ENCODE peak calls at places on chromosomes 1 and 21, in eight cellular contexts. D is NCI-H82; M is naive B cell; A is activated CD4-positive, alpha-beta T cell treated with anti-CD3 and anti-CD28 coated beads, Interleukin-2, amount 10 ng/mL, durations not matched to agents 7 days and 5 days; I is lower lobe of right lung; Y is fibroblast of gingiva; B is activated naive CD4-positive, alpha-beta T cell; U is HuH-7.5. W is an unnamed sample.

GRCh38 chr1:23452011-23452411 is 27.5 kb upstream of the TCEA3 start:
- DNase-seq in D (no peak), M (no peak), A (peak), I (peak), Y (peak), B (no peak), U (no peak), W (peak)

GRCh38 chr1:226949401-226949800 is 9.3 kb downstream of the COQ8A start:
- DNase-seq in D (no peak), M (no peak), A (no peak), I (no peak), Y (no peak), B (no peak), U (no peak), W (no peak)

GRCh38 chr1:94068831-94069648 is 51.9 kb downstream of the ABCA4 start:
- DNase-seq in D (no peak), M (no peak), A (no peak), I (peak), Y (no peak), B (no peak), U (no peak), W (no peak)

GRCh38 chr1:1212780-1213152 is 1.2 kb downstream of the TNFRSF4 start:
- DNase-seq in D (no peak), M (no peak), A (peak), I (peak), Y (no peak), B (no peak), U (no peak), W (no peak)

GRCh38 chr21:24693779-24694178 is 913.5 kb downstream of the MRPL39 start:
- DNase-seq in D (no peak), M (no peak), A (no peak), I (no peak), Y (no peak), B (no peak), U (no peak), W (no peak)

GRCh38 chr1:245234217-245235120 is 79.7 kb downstream of the KIF26B start:
- DNase-seq in D (no peak), M (no peak), A (no peak), I (no peak), Y (no peak), B (no peak), U (no peak), W (no peak)

GRCh38 chr1:198725090-198725489 is 86.2 kb downstream of the PTPRC start:
- DNase-seq in D (no peak), M (no peak), A (no peak), I (no peak), Y (no peak), B (no peak), U (no peak), W (no peak)

GRCh38 chr1:117398957-117399356 is 31.7 kb downstream of the MAN1A2 start:
- DNase-seq in D (no peak), M (no peak), A (no peak), I (no peak), Y (no peak), B (no peak), U (no peak), W (no peak)

GRCh38 chr1:14924455-14925325 is 228.9 kb upstream of the TMEM51 start:
- DNase-seq in D (peak), M (no peak), A (peak), I (peak), Y (peak), B (no peak), U (peak), W (peak)

GRCh38 chr1:44801491-44802305 is 1.5 kb downstream of the PLK3 start:
- DNase-seq in D (peak), M (no peak), A (peak), I (peak), Y (no peak), B (no peak), U (no peak), W (no peak)

GRCh38 chr1:40303051-40303771 is 13.9 kb downstream of the COL9A2 start:
- DNase-seq in D (peak), M (no peak), A (no peak), I (no peak), Y (no peak), B (no peak), U (no peak), W (no peak)

GRCh38 chr21:37658994-37659458 is 257.2 kb downstream of the KCNJ6 start:
- DNase-seq in D (no peak), M (no peak), A (no peak), I (no peak), Y (peak), B (no peak), U (no peak), W (peak)

GRCh38 chr21:37367301-37367757 is 756 bp downstream of the DYRK1A start:
- DNase-seq in D (no peak), M (no peak), A (peak), I (no peak), Y (no peak), B (no peak), U (no peak), W (no peak)

GRCh38 chr21:35511298-35512162 is 462.4 kb upstream of the RUNX1 start:
- DNase-seq in D (no peak), M (no peak), A (no peak), I (no peak), Y (no peak), B (no peak), U (no peak), W (peak)

GRCh38 chr1:197614916-197615692 is 160.2 kb downstream of the DENND1B start:
- DNase-seq in D (peak), M (no peak), A (peak), I (no peak), Y (peak), B (no peak), U (no peak), W (peak)

GRCh38 chr1:10759413-10760200 is 36.8 kb downstream of the CASZ1 start:
- DNase-seq in D (no peak), M (no peak), A (no peak), I (no peak), Y (no peak), B (no peak), U (peak), W (no peak)

GRCh38 chr1:65079941-65080340 is 68.1 kb upstream of the AK4 start:
- DNase-seq in D (no peak), M (no peak), A (no peak), I (no peak), Y (peak), B (no peak), U (no peak), W (peak)

GRCh38 chr1:21899972-21900371 is 37.1 kb downstream of the HSPG2 start:
- DNase-seq in D (no peak), M (no peak), A (no peak), I (no peak), Y (no peak), B (no peak), U (no peak), W (no peak)

GRCh38 chr1:113103977-113104376 is 31.0 kb downstream of the LRIG2 start:
- DNase-seq in D (no peak), M (no peak), A (no peak), I (no peak), Y (no peak), B (no peak), U (no peak), W (no peak)

GRCh38 chr1:14254184-14254583 is 344.3 kb upstream of the KAZN start:
- DNase-seq in D (no peak), M (peak), A (no peak), I (no peak), Y (peak), B (no peak), U (no peak), W (peak)

GRCh38 chr21:35529141-35529863 is 480.2 kb upstream of the RUNX1 start:
- DNase-seq in D (no peak), M (peak), A (peak), I (no peak), Y (peak), B (no peak), U (no peak), W (no peak)

GRCh38 chr1:162605225-162605927 is 26.9 kb upstream of the DDR2 start:
- DNase-seq in D (no peak), M (no peak), A (no peak), I (no peak), Y (peak), B (no peak), U (no peak), W (peak)

GRCh38 chr1:36482724-36483388 is at the start of gene CSF3R:
- DNase-seq in D (no peak), M (no peak), A (no peak), I (peak), Y (no peak), B (no peak), U (no peak), W (no peak)

GRCh38 chr1:31939484-31940329 is 1.5 kb upstream of the PTP4A2 start:
- DNase-seq in D (peak), M (peak), A (peak), I (peak), Y (peak), B (peak), U (peak), W (peak)

GRCh38 chr1:15386128-15386824 is 23.4 kb upstream of the EFHD2 start:
- DNase-seq in D (no peak), M (peak), A (no peak), I (no peak), Y (no peak), B (no peak), U (no peak), W (peak)

GRCh38 chr21:43333301-43334062 is 93.4 kb downstream of the SIK1 start:
- DNase-seq in D (peak), M (no peak), A (no peak), I (peak), Y (peak), B (no peak), U (peak), W (peak)

GRCh38 chr1:178574345-178574744 is 61.4 kb downstream of the TEX35 start:
- DNase-seq in D (no peak), M (no peak), A (no peak), I (no peak), Y (no peak), B (no peak), U (no peak), W (no peak)

GRCh38 chr1:192516776-192517297 is 58.7 kb upstream of the RGS1 start:
- DNase-seq in D (peak), M (peak), A (peak), I (no peak), Y (peak), B (no peak), U (no peak), W (peak)

GRCh38 chr1:4000811-4001251 is 100.8 kb upstream of the C1orf174 start:
- DNase-seq in D (no peak), M (no peak), A (no peak), I (no peak), Y (no peak), B (no peak), U (no peak), W (no peak)

GRCh38 chr1:15154480-15155036 is 1.0 kb downstream of the TMEM51 start:
- DNase-seq in D (peak), M (no peak), A (no peak), I (peak), Y (no peak), B (no peak), U (peak), W (no peak)

GRCh38 chr1:97307151-97307550 is 585.6 kb downstream of the PTBP2 start:
- DNase-seq in D (no peak), M (no peak), A (no peak), I (no peak), Y (no peak), B (no peak), U (no peak), W (no peak)

GRCh38 chr1:224510880-224511645 is 76.5 kb upstream of the WDR26 start:
- DNase-seq in D (no peak), M (no peak), A (no peak), I (no peak), Y (peak), B (no peak), U (no peak), W (peak)

GRCh38 chr21:35478096-35479080 is 429.3 kb upstream of the RUNX1 start:
- DNase-seq in D (no peak), M (no peak), A (no peak), I (no peak), Y (no peak), B (no peak), U (no peak), W (no peak)

GRCh38 chr1:58773406-58773840 is 10.4 kb downstream of the JUN start:
- DNase-seq in D (no peak), M (peak), A (peak), I (peak), Y (peak), B (no peak), U (no peak), W (peak)

GRCh38 chr1:162835157-162835899 is 25.6 kb downstream of the CCDC190 start:
- DNase-seq in D (no peak), M (no peak), A (no peak), I (no peak), Y (peak), B (no peak), U (no peak), W (no peak)

GRCh38 chr1:56068908-56069307 is 510.5 kb downstream of the PLPP3 start:
- DNase-seq in D (no peak), M (no peak), A (no peak), I (no peak), Y (peak), B (no peak), U (no peak), W (peak)

GRCh38 chr1:54571326-54571725 is 23.3 kb downstream of the ACOT11 start:
- DNase-seq in D (peak), M (no peak), A (no peak), I (no peak), Y (no peak), B (no peak), U (no peak), W (no peak)

W was measured in AG10803.